ENCODE peak calls at places on chromosomes 3 and 15, in seven cellular contexts. One of them, this sample, is unnamed.

GRCh38 chr15:78216276-78217229 is 17.8 kb downstream of the ACSBG1 start:
- DNase-seq in AG09319: no peak
- DNase-seq in AG04450: no peak
- DNase-seq in heart right ventricle: peak; percentile 70
- DNase-seq in cardiac fibroblast: peak; percentile 65
- DNase-seq in CD8-positive, alpha-beta T cell: no peak
- DNase-seq in GM13976: no peak
- DNase-seq in this sample: no peak

GRCh38 chr3:27425896-27426565 is 56.8 kb upstream of the NEK10 start:
- DNase-seq in GM13976: no peak
- DNase-seq in cardiac fibroblast: no peak
- DNase-seq in CD8-positive, alpha-beta T cell: no peak
- DNase-seq in heart right ventricle: no peak
- DNase-seq in AG09319: no peak
- DNase-seq in AG04450: no peak
- DNase-seq in this sample: no peak

GRCh38 chr3:99269606-99270355 is 368.3 kb upstream of the DCBLD2 start:
- DNase-seq in heart right ventricle: peak; percentile 17
- DNase-seq in cardiac fibroblast: peak; percentile 40
- DNase-seq in CD8-positive, alpha-beta T cell: no peak
- DNase-seq in GM13976: no peak
- DNase-seq in AG04450: no peak
- DNase-seq in AG09319: peak; percentile 40
- DNase-seq in this sample: no peak

GRCh38 chr3:51391075-51391565 is at the start of gene RBM15B:
- DNase-seq in cardiac fibroblast: peak; percentile 98
- DNase-seq in AG04450: peak; percentile 89
- DNase-seq in GM13976: peak; percentile 98
- DNase-seq in CD8-positive, alpha-beta T cell: peak; percentile 94
- DNase-seq in heart right ventricle: peak; percentile 98
- DNase-seq in AG09319: peak; percentile 90
- DNase-seq in this sample: peak; percentile 65

GRCh38 chr3:88362428-88362827 is 212.7 kb downstream of the C3orf38 start:
- DNase-seq in AG04450: no peak
- DNase-seq in heart right ventricle: no peak
- DNase-seq in CD8-positive, alpha-beta T cell: no peak
- DNase-seq in GM13976: no peak
- DNase-seq in cardiac fibroblast: no peak
- DNase-seq in AG09319: no peak
- DNase-seq in this sample: no peak

GRCh38 chr3:123272547-123272946 is 70.8 kb downstream of the SEC22A start:
- DNase-seq in CD8-positive, alpha-beta T cell: no peak
- DNase-seq in GM13976: no peak
- DNase-seq in heart right ventricle: no peak
- DNase-seq in AG04450: no peak
- DNase-seq in cardiac fibroblast: peak; percentile 30
- DNase-seq in AG09319: no peak
- DNase-seq in this sample: no peak

GRCh38 chr3:111715911-111716523 is 120.9 kb upstream of the ZBED2 start:
- DNase-seq in cardiac fibroblast: peak; percentile 74
- DNase-seq in AG04450: no peak
- DNase-seq in heart right ventricle: peak; percentile 44
- DNase-seq in CD8-positive, alpha-beta T cell: peak; percentile 21
- DNase-seq in AG09319: no peak
- DNase-seq in GM13976: peak; percentile 25
- DNase-seq in this sample: no peak

GRCh38 chr3:54783611-54784010 is 144.2 kb downstream of the LRTM1 start:
- DNase-seq in GM13976: no peak
- DNase-seq in AG09319: no peak
- DNase-seq in cardiac fibroblast: no peak
- DNase-seq in AG04450: no peak
- DNase-seq in CD8-positive, alpha-beta T cell: no peak
- DNase-seq in heart right ventricle: no peak
- DNase-seq in this sample: peak; percentile 65

GRCh38 chr3:102078864-102079808 is 229.8 kb downstream of the NFKBIZ start:
- DNase-seq in AG04450: no peak
- DNase-seq in cardiac fibroblast: no peak
- DNase-seq in AG09319: no peak
- DNase-seq in GM13976: no peak
- DNase-seq in CD8-positive, alpha-beta T cell: no peak
- DNase-seq in heart right ventricle: no peak
- DNase-seq in this sample: no peak

GRCh38 chr15:93948728-93949127 is 282.6 kb upstream of the MCTP2 start:
- DNase-seq in heart right ventricle: no peak
- DNase-seq in AG09319: no peak
- DNase-seq in cardiac fibroblast: no peak
- DNase-seq in GM13976: no peak
- DNase-seq in AG04450: no peak
- DNase-seq in CD8-positive, alpha-beta T cell: no peak
- DNase-seq in this sample: no peak

GRCh38 chr3:158761350-158761749 is 29.1 kb upstream of the RARRES1 start:
- DNase-seq in cardiac fibroblast: no peak
- DNase-seq in AG04450: no peak
- DNase-seq in AG09319: no peak
- DNase-seq in CD8-positive, alpha-beta T cell: no peak
- DNase-seq in GM13976: no peak
- DNase-seq in heart right ventricle: no peak
- DNase-seq in this sample: no peak

GRCh38 chr15:29870495-29871151 is 48.4 kb upstream of the TJP1 start:
- DNase-seq in GM13976: no peak
- DNase-seq in CD8-positive, alpha-beta T cell: no peak
- DNase-seq in AG09319: no peak
- DNase-seq in AG04450: no peak
- DNase-seq in cardiac fibroblast: peak; percentile 10
- DNase-seq in heart right ventricle: peak; percentile 61
- DNase-seq in this sample: no peak

GRCh38 chr3:9793161-9793781 is 389 bp downstream of the ARPC4 start:
- DNase-seq in AG04450: no peak
- DNase-seq in AG09319: no peak
- DNase-seq in GM13976: no peak
- DNase-seq in CD8-positive, alpha-beta T cell: no peak
- DNase-seq in cardiac fibroblast: peak; percentile 56
- DNase-seq in heart right ventricle: no peak
- DNase-seq in this sample: no peak

GRCh38 chr3:36295206-36295760 is 85.0 kb upstream of the STAC start:
- DNase-seq in heart right ventricle: no peak
- DNase-seq in AG04450: no peak
- DNase-seq in GM13976: no peak
- DNase-seq in AG09319: no peak
- DNase-seq in cardiac fibroblast: no peak
- DNase-seq in CD8-positive, alpha-beta T cell: no peak
- DNase-seq in this sample: no peak

GRCh38 chr15:65372787-65373067 is 5.1 kb downstream of the IGDCC3 start:
- DNase-seq in GM13976: no peak
- DNase-seq in cardiac fibroblast: no peak
- DNase-seq in CD8-positive, alpha-beta T cell: no peak
- DNase-seq in heart right ventricle: no peak
- DNase-seq in AG09319: no peak
- DNase-seq in AG04450: no peak
- DNase-seq in this sample: no peak

GRCh38 chr3:50890688-50891344 is 216.1 kb downstream of the DOCK3 start:
- DNase-seq in GM13976: no peak
- DNase-seq in AG09319: no peak
- DNase-seq in heart right ventricle: no peak
- DNase-seq in CD8-positive, alpha-beta T cell: no peak
- DNase-seq in cardiac fibroblast: no peak
- DNase-seq in AG04450: no peak
- DNase-seq in this sample: no peak

GRCh38 chr3:128784228-128784627 is 58.2 kb downstream of the RAB7A start:
- DNase-seq in CD8-positive, alpha-beta T cell: peak; percentile 17
- DNase-seq in cardiac fibroblast: no peak
- DNase-seq in AG04450: no peak
- DNase-seq in AG09319: no peak
- DNase-seq in GM13976: no peak
- DNase-seq in heart right ventricle: peak; percentile 44
- DNase-seq in this sample: no peak

GRCh38 chr15:90214553-90215205 is 13.5 kb downstream of the SEMA4B start:
- DNase-seq in AG09319: no peak
- DNase-seq in CD8-positive, alpha-beta T cell: no peak
- DNase-seq in GM13976: no peak
- DNase-seq in cardiac fibroblast: peak; percentile 25
- DNase-seq in AG04450: no peak
- DNase-seq in heart right ventricle: no peak
- DNase-seq in this sample: no peak
- TF ChIP-seq CTCF in AG09319: no peak
- TF ChIP-seq CTCF in CD8-positive, alpha-beta T cell: no peak
- TF ChIP-seq CTCF in GM13976: no peak
- TF ChIP-seq CTCF in cardiac fibroblast: peak; percentile 44
- TF ChIP-seq CTCF in AG04450: peak; percentile 53
- TF ChIP-seq CTCF in heart right ventricle: no peak
- TF ChIP-seq CTCF in this sample: peak; percentile 41

DNA sequence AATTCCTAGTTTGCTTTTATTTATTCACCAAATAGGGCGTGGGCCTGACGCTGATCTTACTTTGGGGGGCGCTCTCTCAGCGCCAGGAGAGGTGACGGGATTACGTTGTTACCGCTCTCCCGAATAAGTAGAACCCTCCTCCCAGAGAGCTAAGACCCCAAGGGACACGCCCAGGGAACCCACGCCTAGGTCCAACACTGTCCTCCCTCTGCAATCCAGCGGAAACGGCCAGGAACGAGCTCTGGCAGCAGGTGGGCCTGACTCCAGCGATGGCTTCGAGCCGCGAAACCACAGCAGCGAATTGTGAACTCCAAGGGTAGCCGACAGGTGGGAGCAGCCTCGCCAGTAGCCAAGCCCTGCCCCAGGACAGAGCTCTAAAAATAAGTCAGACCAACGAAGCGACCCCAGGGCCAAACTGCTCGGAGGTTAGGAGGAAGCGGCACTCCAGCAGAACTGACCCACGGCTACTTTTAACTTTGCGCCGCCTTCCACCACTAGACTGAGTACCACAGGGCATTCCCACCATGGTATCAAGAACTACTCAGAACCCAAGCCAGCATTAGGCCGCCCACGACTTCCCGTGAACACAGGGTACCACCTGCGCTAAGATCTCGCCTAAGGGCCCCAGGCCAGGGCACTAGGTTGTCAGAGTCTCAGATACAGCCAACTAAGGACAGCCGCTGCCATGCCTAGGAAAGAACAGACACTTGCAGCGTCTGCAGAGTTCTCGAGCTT is 1.6 kb upstream of the SIN3A start:
- DNase-seq in heart right ventricle: peak; percentile 45
- DNase-seq in AG04450: no peak
- DNase-seq in AG09319: no peak
- DNase-seq in GM13976: no peak
- DNase-seq in CD8-positive, alpha-beta T cell: peak; percentile 4
- DNase-seq in cardiac fibroblast: peak; percentile 28
- DNase-seq in this sample: no peak
- TF ChIP-seq CTCF in heart right ventricle: no peak
- TF ChIP-seq CTCF in AG04450: peak; percentile 6
- TF ChIP-seq CTCF in AG09319: no peak
- TF ChIP-seq CTCF in GM13976: peak; percentile 49
- TF ChIP-seq CTCF in CD8-positive, alpha-beta T cell: no peak
- TF ChIP-seq CTCF in cardiac fibroblast: no peak
- TF ChIP-seq CTCF in this sample: peak; percentile 12

GRCh38 chr3:101070260-101071121 is 77.3 kb upstream of the ABI3BP start:
- DNase-seq in cardiac fibroblast: peak; percentile 15
- DNase-seq in AG09319: no peak
- DNase-seq in AG04450: no peak
- DNase-seq in heart right ventricle: peak; percentile 67
- DNase-seq in GM13976: peak; percentile 35
- DNase-seq in CD8-positive, alpha-beta T cell: peak; percentile 24
- DNase-seq in this sample: no peak
- TF ChIP-seq CTCF in cardiac fibroblast: peak; percentile 60
- TF ChIP-seq CTCF in AG09319: peak; percentile 45
- TF ChIP-seq CTCF in AG04450: peak; percentile 58
- TF ChIP-seq CTCF in heart right ventricle: peak; percentile 69
- TF ChIP-seq CTCF in GM13976: peak; percentile 63
- TF ChIP-seq CTCF in CD8-positive, alpha-beta T cell: peak; percentile 51
- TF ChIP-seq CTCF in this sample: peak; percentile 54

GRCh38 chr3:152071924-152072323 is 196.8 kb upstream of the MBNL1 start:
- DNase-seq in AG09319: no peak
- DNase-seq in cardiac fibroblast: peak; percentile 82
- DNase-seq in CD8-positive, alpha-beta T cell: no peak
- DNase-seq in AG04450: peak; percentile 21
- DNase-seq in heart right ventricle: no peak
- DNase-seq in GM13976: peak; percentile 45
- DNase-seq in this sample: no peak

GRCh38 chr3:152079980-152080379 is 188.7 kb upstream of the MBNL1 start:
- DNase-seq in heart right ventricle: no peak
- DNase-seq in cardiac fibroblast: no peak
- DNase-seq in AG04450: no peak
- DNase-seq in GM13976: no peak
- DNase-seq in CD8-positive, alpha-beta T cell: no peak
- DNase-seq in AG09319: no peak
- DNase-seq in this sample: no peak

GRCh38 chr3:152071315-152071714 is 197.4 kb upstream of the MBNL1 start:
- DNase-seq in GM13976: no peak
- DNase-seq in AG09319: no peak
- DNase-seq in cardiac fibroblast: no peak
- DNase-seq in heart right ventricle: no peak
- DNase-seq in CD8-positive, alpha-beta T cell: no peak
- DNase-seq in AG04450: no peak
- DNase-seq in this sample: no peak

GRCh38 chr3:152073267-152073666 is 195.5 kb upstream of the MBNL1 start:
- DNase-seq in CD8-positive, alpha-beta T cell: no peak
- DNase-seq in cardiac fibroblast: peak; percentile 78
- DNase-seq in heart right ventricle: no peak
- DNase-seq in AG09319: no peak
- DNase-seq in AG04450: no peak
- DNase-seq in GM13976: no peak
- DNase-seq in this sample: no peak

DNA sequence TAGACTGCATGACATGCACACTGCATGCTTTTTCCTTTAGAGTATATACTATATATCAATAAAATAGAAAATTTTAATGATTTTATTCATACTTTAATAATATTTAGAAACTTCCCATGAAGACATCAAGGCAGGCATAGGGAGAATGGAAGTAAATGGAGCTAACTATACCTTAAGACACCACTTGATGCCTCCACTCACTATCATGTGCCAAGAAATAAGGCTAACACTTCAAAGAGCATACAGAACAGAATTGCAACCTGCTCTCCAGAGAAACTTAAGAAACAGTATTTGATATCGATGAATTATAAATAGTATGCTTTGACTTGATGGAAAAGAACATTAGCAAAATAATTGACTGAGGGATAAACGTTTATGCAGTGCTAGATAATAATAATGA is 192.6 kb upstream of the MBNL1 start:
- DNase-seq in cardiac fibroblast: peak; percentile 53
- DNase-seq in GM13976: no peak
- DNase-seq in CD8-positive, alpha-beta T cell: no peak
- DNase-seq in AG09319: no peak
- DNase-seq in AG04450: no peak
- DNase-seq in heart right ventricle: no peak
- DNase-seq in this sample: no peak
- TF ChIP-seq CTCF in cardiac fibroblast: peak; percentile 10
- TF ChIP-seq CTCF in GM13976: no peak
- TF ChIP-seq CTCF in CD8-positive, alpha-beta T cell: no peak
- TF ChIP-seq CTCF in AG09319: no peak
- TF ChIP-seq CTCF in AG04450: peak; percentile 17
- TF ChIP-seq CTCF in heart right ventricle: no peak
- TF ChIP-seq CTCF in this sample: no peak

This sample was measured in BJ.